ENCODE peak calls at places on chromosome 2, in six cellular contexts. X, I, A, E, R and K are unnamed samples.

GRCh38 chr2:119484834-119485233 is 39.4 kb downstream of the SCTR start:
- DNase-seq in X (no peak), R (no peak), A (no peak), E (no peak), I (no peak), K (no peak)

GRCh38 chr2:38581193-38582147 is 21.3 kb downstream of the HNRNPLL start:
- DNase-seq in E (no peak), I (peak; percentile 78), R (peak; percentile 31), X (no peak), A (peak; percentile 76), K (no peak)

GRCh38 chr2:241216211-241216761 is 27.8 kb downstream of the ANO7 start:
- DNase-seq in X (no peak), I (no peak), A (no peak), R (peak; percentile 48), E (no peak), K (no peak)

GRCh38 chr2:217794133-217794986 is 208.4 kb downstream of the TNS1 start:
- DNase-seq in A (no peak), I (no peak), R (no peak), E (peak; percentile 60), X (no peak), K (no peak)

GRCh38 chr2:195500878-195501277 is 156.1 kb upstream of the SLC39A10 start:
- DNase-seq in R (no peak), X (no peak), A (no peak), I (peak; percentile 60), E (no peak), K (no peak)

GRCh38 chr2:235293060-235293459 is 200.8 kb upstream of the AGAP1 start:
- DNase-seq in E (no peak), X (no peak), I (no peak), A (no peak), R (no peak), K (no peak)

GRCh38 chr2:101223814-101224231 is 28.9 kb upstream of the CNOT11 start:
- DNase-seq in X (no peak), E (no peak), R (no peak), A (no peak), I (no peak), K (no peak)

GRCh38 chr2:152348388-152348787 is 13.4 kb downstream of the FMNL2 start:
- DNase-seq in E (no peak), A (no peak), X (no peak), I (no peak), R (no peak), K (no peak)

GRCh38 chr2:36589230-36589630 is 8.7 kb downstream of the FEZ2 start:
- DNase-seq in X (no peak), E (no peak), R (no peak), I (no peak), A (no peak), K (no peak)